ENCODE peak calls at places on chromosomes 4 and X, in eight cellular contexts. E is breast epithelium, Y is heart left ventricle, R is thyroid gland, A is tibial nerve, P is upper lobe of left lung, W is Peyer's patch, N is uterus. Z is an unnamed sample.

GRCh38 chr4:107890779-107891178 is 40.6 kb upstream of the CYP2U1 start:
- DNase-seq in E (no peak), Y (no peak), R (no peak), A (no peak), P (no peak), W (no peak), N (no peak), Z (no peak)

GRCh38 chrX:132023117-132023895 is at the start of gene STK26:
- DNase-seq in E (peak), Y (peak), R (peak), A (peak), P (peak), W (peak), N (peak), Z (peak)

GRCh38 chr4:68466185-68466584 is 18.9 kb downstream of the TMPRSS11E start:
- DNase-seq in E (no peak), Y (no peak), R (no peak), A (no peak), P (no peak), W (no peak), N (no peak), Z (no peak)

GRCh38 chr4:126701756-126702155 is 931.0 kb upstream of the INTU start:
- DNase-seq in E (no peak), Y (peak), R (peak), A (no peak), P (no peak), W (no peak), N (no peak), Z (no peak)

GRCh38 chr4:169664615-169665014 is 44.2 kb downstream of the CLCN3 start:
- DNase-seq in E (no peak), Y (no peak), R (no peak), A (no peak), P (no peak), W (no peak), N (no peak), Z (no peak)

GRCh38 chr4:153643406-153644016 is 40.6 kb upstream of the TLR2 start:
- DNase-seq in E (no peak), Y (no peak), R (no peak), A (no peak), P (no peak), W (no peak), N (no peak), Z (no peak)

GRCh38 chr4:15186149-15186548 is 183.9 kb downstream of the CPEB2 start:
- DNase-seq in E (no peak), Y (no peak), R (no peak), A (no peak), P (no peak), W (no peak), N (no peak), Z (no peak)

GRCh38 chrX:53666171-53666570 is 20.3 kb downstream of the HUWE1 start:
- DNase-seq in E (no peak), Y (no peak), R (no peak), A (no peak), P (no peak), W (no peak), N (no peak), Z (no peak)

GRCh38 chrX:30060718-30061117 is 154.6 kb upstream of the MAGEB2 start:
- DNase-seq in E (no peak), Y (no peak), R (no peak), A (no peak), P (no peak), W (no peak), N (no peak), Z (no peak)

GRCh38 chr4:72084587-72085011 is 52.8 kb downstream of the NPFFR2 start:
- DNase-seq in E (no peak), Y (no peak), R (peak), A (no peak), P (no peak), W (no peak), N (no peak), Z (no peak)

GRCh38 chr4:32207456-32207855 is 1487.3 kb downstream of the PCDH7 start:
- DNase-seq in E (no peak), Y (no peak), R (no peak), A (no peak), P (no peak), W (no peak), N (no peak), Z (no peak)

GRCh38 chr4:173074501-173074946 is 94.1 kb upstream of the GALNT7 start:
- DNase-seq in E (no peak), Y (no peak), R (no peak), A (no peak), P (no peak), W (no peak), N (peak), Z (no peak)

GRCh38 chr4:140238353-140239041 is 84.5 kb upstream of the MAML3 start:
- DNase-seq in E (peak), Y (peak), R (peak), A (peak), P (peak), W (peak), N (peak), Z (peak)

GRCh38 chr4:54941994-54942552 is 183.3 kb downstream of the KDR start:
- DNase-seq in E (no peak), Y (peak), R (no peak), A (no peak), P (no peak), W (peak), N (no peak), Z (no peak)

GRCh38 chr4:172270421-172270820 is 457.2 kb downstream of the GALNTL6 start:
- DNase-seq in E (no peak), Y (no peak), R (no peak), A (no peak), P (no peak), W (no peak), N (no peak), Z (no peak)

GRCh38 chr4:111398906-111399330 is 746.3 kb upstream of the FAM241A start:
- DNase-seq in E (no peak), Y (peak), R (no peak), A (peak), P (no peak), W (no peak), N (no peak), Z (no peak)

GRCh38 chr4:68342139-68342538 is 7.8 kb downstream of the YTHDC1 start:
- DNase-seq in E (no peak), Y (no peak), R (no peak), A (no peak), P (no peak), W (no peak), N (no peak), Z (no peak)

GRCh38 chrX:86148024-86148511 is at the start of gene DACH2:
- DNase-seq in E (peak), Y (peak), R (peak), A (peak), P (peak), W (peak), N (peak), Z (peak)

GRCh38 chrX:633655-634305 is 3.2 kb downstream of the SHOX start:
- DNase-seq in E (no peak), Y (no peak), R (no peak), A (no peak), P (peak), W (no peak), N (no peak), Z (no peak)

GRCh38 chrX:102155806-102156179 is at the start of gene BEX5:
- DNase-seq in E (peak), Y (peak), R (peak), A (no peak), P (peak), W (peak), N (peak), Z (peak)

DNA sequence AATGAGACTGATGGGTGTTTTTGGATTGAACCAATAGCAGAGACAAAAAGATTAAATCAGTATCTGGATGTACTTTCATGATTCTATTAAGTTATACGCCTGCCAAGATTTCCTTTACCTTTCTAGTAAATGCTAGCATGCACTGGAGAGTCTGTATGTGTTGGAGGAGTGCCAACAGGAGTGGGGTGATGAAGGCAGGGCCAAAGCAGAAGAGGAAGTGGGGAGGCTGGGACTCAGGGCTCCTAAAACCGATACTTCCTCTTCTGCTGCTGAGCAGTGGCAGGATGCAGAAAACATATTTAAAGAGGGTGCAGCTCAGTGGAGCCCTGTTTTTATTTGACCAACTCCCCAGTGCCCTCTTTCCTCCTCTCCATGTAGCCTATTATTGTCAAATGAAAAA is 5.6 kb downstream of the CYSLTR1 start:
- DNase-seq in E (no peak), Y (peak), R (peak), A (peak), P (no peak), W (peak), N (peak), Z (no peak)
- H3K4me3 ChIP-seq in E (no peak), Y (no peak), R (no peak), A (no peak), P (no peak), W (no peak), N (no peak), Z (no peak)

DNA sequence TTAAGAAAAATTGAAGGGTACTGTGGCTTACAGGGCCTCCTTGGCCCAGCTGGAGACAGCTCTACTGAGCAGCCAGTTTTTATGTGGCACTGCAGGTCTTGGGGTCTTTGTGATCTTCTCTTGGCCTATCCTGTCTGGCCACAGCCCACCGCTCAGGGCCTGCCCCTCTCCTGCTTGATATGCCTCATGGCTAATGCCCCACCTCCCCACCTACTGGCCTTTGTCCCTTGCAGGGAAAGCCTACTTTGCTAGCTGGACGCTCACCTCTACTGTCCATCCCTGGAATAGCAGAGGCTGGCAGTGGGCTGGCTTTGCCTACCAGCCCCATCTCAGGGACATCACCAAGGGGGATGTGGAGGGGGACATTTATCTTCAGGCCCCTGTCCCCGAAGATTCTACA is 134.1 kb downstream of the PJA1 start:
- DNase-seq in E (no peak), Y (no peak), R (no peak), A (no peak), P (no peak), W (no peak), N (no peak), Z (no peak)
- TF ChIP-seq CTCF in E (no peak), Y (no peak), R (no peak), A (no peak), P (no peak), W (no peak), N (no peak), Z (no peak)

GRCh38 chr4:121869841-121870822 is at the start of gene BBS7:
- DNase-seq in E (peak), Y (peak), R (peak), A (peak), P (peak), W (peak), N (peak), Z (peak)
- TF ChIP-seq POLR2A in E (peak), Y (no peak), R (peak), A (peak), P (peak), W (peak), N (peak), Z (no peak)

GRCh38 chr4:39668835-39669234 is 29.1 kb upstream of the UBE2K start:
- DNase-seq in E (no peak), Y (no peak), R (no peak), A (no peak), P (no peak), W (no peak), N (no peak), Z (no peak)

GRCh38 chr4:39660757-39661156 is 22.1 kb upstream of the SMIM14 start:
- DNase-seq in E (no peak), Y (no peak), R (no peak), A (no peak), P (no peak), W (no peak), N (no peak), Z (no peak)

GRCh38 chr4:39660045-39660444 is 21.4 kb upstream of the SMIM14 start:
- DNase-seq in E (no peak), Y (no peak), R (no peak), A (no peak), P (no peak), W (no peak), N (no peak), Z (no peak)

GRCh38 chr4:39662683-39663082 is 24.0 kb upstream of the SMIM14 start:
- DNase-seq in E (no peak), Y (no peak), R (no peak), A (no peak), P (no peak), W (no peak), N (no peak), Z (no peak)

DNA sequence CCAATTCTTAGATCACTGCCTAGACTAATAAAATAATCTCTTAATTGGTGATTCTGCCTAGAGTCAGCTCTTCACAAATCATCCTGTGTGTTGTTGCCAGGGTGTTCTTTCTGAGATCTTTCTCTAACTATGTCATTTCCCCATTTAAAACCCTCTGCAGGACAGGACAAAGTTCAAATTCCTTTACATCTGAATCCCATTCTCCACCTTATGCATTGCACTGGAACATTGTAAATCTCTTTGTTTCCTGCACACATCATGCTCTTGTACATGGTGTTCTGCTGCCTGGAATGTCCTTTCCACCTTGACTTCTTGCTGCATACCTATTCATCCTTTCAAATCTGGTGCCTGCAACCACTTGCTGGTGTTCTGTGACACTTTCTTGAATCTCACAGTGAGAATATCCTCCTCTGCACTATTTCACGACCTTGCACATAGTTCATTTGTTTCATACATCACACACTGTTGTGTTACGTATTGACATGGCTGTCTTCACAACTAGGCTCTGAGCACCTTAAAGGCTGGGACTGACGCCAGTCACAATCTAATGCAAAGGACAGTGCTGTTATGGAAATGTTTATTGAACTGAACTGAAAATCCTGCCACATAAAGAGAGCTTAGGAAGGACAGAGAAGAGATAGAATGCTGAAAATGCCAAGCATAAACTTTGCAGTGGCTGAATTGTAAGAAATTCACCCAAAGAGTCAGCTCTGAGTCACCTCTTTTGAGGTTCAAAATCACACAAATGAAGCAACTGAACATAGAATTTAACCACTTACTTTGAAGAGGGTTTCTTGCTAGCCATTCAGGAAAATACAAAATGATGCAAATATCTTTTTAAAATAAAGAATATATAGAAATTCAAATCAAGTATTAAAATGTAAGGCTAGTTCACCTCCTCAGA is 26.4 kb upstream of the SMIM14 start:
- DNase-seq in E (no peak), Y (no peak), R (no peak), A (no peak), P (no peak), W (no peak), N (no peak), Z (no peak)
- H3K4me3 ChIP-seq in E (no peak), Y (no peak), R (no peak), A (no peak), P (no peak), W (no peak), N (no peak), Z (no peak)

GRCh38 chr4:182560358-182560757 is 317.2 kb downstream of the TENM3 start:
- DNase-seq in E (no peak), Y (no peak), R (no peak), A (no peak), P (no peak), W (no peak), N (no peak), Z (no peak)
- TF ChIP-seq CTCF in E (no peak), Y (no peak), R (no peak), A (no peak), P (no peak), W (no peak), N (no peak), Z (no peak)

GRCh38 chr4:145180298-145181090 is at the start of gene OTUD4:
- DNase-seq in E (peak), Y (peak), R (peak), A (peak), P (peak), W (peak), N (peak), Z (peak)

GRCh38 chr4:145177906-145178538 is 2.4 kb downstream of the OTUD4 start:
- DNase-seq in E (no peak), Y (no peak), R (no peak), A (peak), P (no peak), W (no peak), N (no peak), Z (no peak)

GRCh38 chr4:145181091-145181501 is 707 bp upstream of the OTUD4 start:
- DNase-seq in E (no peak), Y (no peak), R (no peak), A (no peak), P (no peak), W (no peak), N (no peak), Z (no peak)

GRCh38 chr4:145178740-145179139 is 1.6 kb downstream of the OTUD4 start:
- DNase-seq in E (no peak), Y (no peak), R (no peak), A (no peak), P (no peak), W (no peak), N (no peak), Z (no peak)

GRCh38 chr4:145179201-145179860 is 1.1 kb downstream of the OTUD4 start:
- DNase-seq in E (peak), Y (peak), R (peak), A (peak), P (peak), W (peak), N (peak), Z (peak)
- TF ChIP-seq POLR2A in E (no peak), Y (no peak), R (peak), A (peak), P (peak), W (no peak), N (no peak), Z (no peak)

DNA sequence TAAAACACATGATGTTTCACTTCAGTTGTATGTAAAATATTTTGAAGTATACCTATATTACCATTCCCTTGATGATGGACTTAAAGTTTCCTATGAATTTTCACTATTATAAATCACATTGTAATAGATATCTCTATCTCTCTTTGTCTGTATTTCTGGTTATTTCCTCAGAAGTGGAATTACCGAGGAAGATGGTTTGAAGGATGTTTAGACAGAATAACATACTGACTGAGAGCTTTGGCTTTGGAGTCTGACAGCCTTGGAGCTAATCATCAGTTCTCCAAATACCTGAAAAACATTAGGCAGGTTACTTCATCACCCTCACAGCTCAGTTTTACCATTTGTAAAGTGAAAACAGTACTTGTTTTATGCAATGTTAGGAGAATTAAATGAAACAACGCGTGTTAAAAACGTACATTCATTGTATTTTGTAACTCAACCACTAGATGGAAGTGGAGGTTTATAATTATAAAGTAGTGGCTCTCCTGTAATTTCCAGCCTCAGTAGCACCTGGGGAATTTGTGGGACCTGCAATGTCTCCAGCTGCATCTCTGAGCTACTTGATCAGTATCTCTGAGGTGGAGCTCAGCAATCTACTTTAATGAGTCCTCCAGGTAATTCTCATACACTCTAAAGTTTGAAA is 14.3 kb downstream of the JCHAIN start:
- DNase-seq in E (no peak), Y (no peak), R (no peak), A (no peak), P (no peak), W (no peak), N (no peak), Z (no peak)
- H3K4me3 ChIP-seq in E (no peak), Y (no peak), R (no peak), A (no peak), P (no peak), W (no peak), N (no peak), Z (no peak)

GRCh38 chr4:4574792-4575191 is 32.9 kb upstream of the STX18 start:
- DNase-seq in E (no peak), Y (peak), R (peak), A (peak), P (no peak), W (peak), N (peak), Z (peak)
- TF ChIP-seq CTCF in E (no peak), Y (no peak), R (no peak), A (no peak), P (no peak), W (no peak), N (no peak), Z (no peak)

GRCh38 chr4:1577818-1578217 is 106.3 kb downstream of the FAM53A start:
- DNase-seq in E (no peak), Y (no peak), R (no peak), A (no peak), P (peak), W (no peak), N (no peak), Z (no peak)

GRCh38 chr4:1578968-1579833 is 104.9 kb downstream of the FAM53A start:
- DNase-seq in E (peak), Y (peak), R (peak), A (peak), P (peak), W (peak), N (peak), Z (peak)

GRCh38 chr4:1582227-1582626 is 101.9 kb downstream of the FAM53A start:
- DNase-seq in E (no peak), Y (no peak), R (no peak), A (no peak), P (peak), W (peak), N (no peak), Z (no peak)

GRCh38 chr4:1578301-1578781 is 105.8 kb downstream of the FAM53A start:
- DNase-seq in E (no peak), Y (no peak), R (peak), A (no peak), P (peak), W (no peak), N (no peak), Z (no peak)

GRCh38 chr4:1579834-1580686 is 104.1 kb downstream of the FAM53A start:
- DNase-seq in E (peak), Y (peak), R (peak), A (peak), P (peak), W (peak), N (no peak), Z (peak)
- TF ChIP-seq POLR2A in E (peak), Y (no peak), R (no peak), A (no peak), P (peak), W (no peak), N (peak), Z (no peak)

Z was measured in lower leg skin.